ENCODE peak calls at places on chromosomes 13 and 19, in ten cellular contexts. A is H7; D is tibial artery; C is Karpas-422; S is cardiac muscle cell; T is AG04449; Z is left lung; Y is CD8-positive, alpha-beta T cell; E is aorta; O is heart left ventricle. R is an unnamed sample.

GRCh38 chr13:104466016-104466415 is 1399.8 kb upstream of the SLC10A2 start:
- DNase-seq in O (no peak), C (no peak), Y (no peak), E (no peak), Z (no peak), S (no peak), A (no peak), D (no peak), T (no peak), R (no peak)

GRCh38 chr13:21683034-21683733 is 12.3 kb downstream of the FGF9 start:
- DNase-seq in O (no peak), Y (no peak), S (no peak), Z (no peak), D (no peak), C (no peak), T (no peak), E (no peak), A (no peak), R (peak)

GRCh38 chr13:45534604-45535003 is 69.9 kb downstream of the COG3 start:
- DNase-seq in T (no peak), C (no peak), D (no peak), O (no peak), S (no peak), E (no peak), Z (no peak), Y (no peak), A (no peak), R (no peak)

GRCh38 chr19:30288957-30289735 is 83.0 kb upstream of the ZNF536 start:
- DNase-seq in Y (no peak), S (no peak), C (no peak), Z (no peak), A (no peak), O (no peak), E (peak), D (no peak), T (no peak), R (no peak)

GRCh38 chr13:33789067-33789606 is 28.8 kb upstream of the RFC3 start:
- DNase-seq in Z (no peak), Y (no peak), S (no peak), T (no peak), A (no peak), O (no peak), E (no peak), C (peak), D (no peak), R (no peak)

GRCh38 chr13:54033323-54033861 is 1004.8 kb downstream of the OLFM4 start:
- DNase-seq in E (no peak), Z (peak), A (no peak), T (no peak), Y (no peak), D (no peak), C (no peak), O (no peak), S (no peak), R (no peak)

GRCh38 chr19:30263719-30264440 is 108.3 kb upstream of the ZNF536 start:
- DNase-seq in Z (no peak), A (peak), T (no peak), S (no peak), C (no peak), D (no peak), Y (no peak), E (no peak), O (no peak), R (no peak)

GRCh38 chr19:36771275-36772231 is 1.1 kb downstream of the ZNF850 start:
- DNase-seq in O (peak), A (peak), S (peak), C (no peak), Z (no peak), T (peak), Y (no peak), D (peak), E (peak), R (peak)

GRCh38 chr13:40799508-40799907 is 10.1 kb downstream of the SLC25A15 start:
- DNase-seq in S (no peak), A (no peak), D (no peak), T (no peak), Y (no peak), E (no peak), O (no peak), C (no peak), Z (no peak), R (no peak)

GRCh38 chr19:38792250-38793111 is 3.5 kb downstream of the LGALS7B start:
- DNase-seq in S (no peak), A (peak), D (no peak), Z (peak), O (peak), C (no peak), Y (peak), E (peak), T (no peak), R (peak)

GRCh38 chr13:48220592-48221300 is 12.3 kb upstream of the ITM2B start:
- DNase-seq in T (no peak), S (no peak), O (no peak), D (no peak), A (no peak), Z (no peak), Y (no peak), C (no peak), E (no peak), R (no peak)

GRCh38 chr13:21069561-21070004 is 8.2 kb upstream of the LATS2 start:
- DNase-seq in T (peak), D (peak), E (no peak), A (no peak), C (no peak), Y (no peak), Z (no peak), O (peak), S (no peak), R (peak)

GRCh38 chr13:87810920-87811344 is 139.8 kb downstream of the SLITRK5 start:
- DNase-seq in A (no peak), E (no peak), O (no peak), Y (no peak), S (no peak), D (no peak), Z (peak), T (no peak), C (no peak), R (no peak)

GRCh38 chr19:57583104-57583520 is 833 bp upstream of the ZIK1 start:
- DNase-seq in D (no peak), T (no peak), O (no peak), Z (no peak), A (no peak), E (no peak), Y (no peak), S (no peak), C (no peak), R (no peak)

GRCh38 chr19:1146418-1146711 is 27.7 kb downstream of the SBNO2 start:
- DNase-seq in Y (no peak), D (no peak), Z (no peak), A (peak), E (no peak), S (no peak), O (no peak), T (no peak), C (no peak), R (no peak)

GRCh38 chr13:66835040-66835628 is 395.0 kb downstream of the PCDH9 start:
- DNase-seq in C (no peak), D (peak), E (no peak), O (peak), S (peak), T (no peak), A (no peak), Y (no peak), Z (peak), R (peak)

GRCh38 chr19:35513231-35513974 is at the start of gene DMKN:
- DNase-seq in O (no peak), T (no peak), A (peak), Y (no peak), C (no peak), E (no peak), S (no peak), D (no peak), Z (no peak), R (peak)

GRCh38 chr13:50549221-50549942 is 294.1 kb downstream of the DLEU7 start:
- DNase-seq in T (no peak), S (no peak), A (no peak), O (no peak), D (no peak), Z (no peak), Y (no peak), E (no peak), C (no peak), R (no peak)

GRCh38 chr13:48304132-48304876 is 753 bp downstream of the RB1 start:
- DNase-seq in D (peak), T (no peak), Z (no peak), Y (no peak), A (peak), C (peak), E (no peak), O (peak), S (peak), R (peak)

GRCh38 chr19:30865481-30865880 is 483.8 kb downstream of the TSHZ3 start:
- DNase-seq in C (no peak), D (no peak), A (no peak), E (no peak), Z (no peak), T (no peak), O (no peak), S (peak), Y (no peak), R (no peak)

GRCh38 chr13:87344176-87344575 is 327.0 kb upstream of the SLITRK5 start:
- DNase-seq in C (no peak), T (no peak), Y (no peak), O (no peak), E (no peak), D (no peak), Z (no peak), A (peak), S (no peak), R (no peak)

GRCh38 chr13:100668408-100668807 is 6.2 kb downstream of the TMTC4 start:
- DNase-seq in T (no peak), C (no peak), Y (no peak), A (no peak), E (no peak), S (no peak), Z (no peak), D (no peak), O (no peak), R (peak)

GRCh38 chr19:51327066-51327985 is 14.6 kb downstream of the VSIG10L start:
- DNase-seq in C (no peak), T (no peak), Z (peak), O (peak), D (no peak), A (peak), E (peak), S (peak), Y (no peak), R (peak)

GRCh38 chr19:639251-640155 is at the start of gene FGF22:
- DNase-seq in Y (peak), C (peak), E (peak), O (peak), D (peak), T (no peak), Z (peak), A (peak), S (peak), R (peak)

DNA sequence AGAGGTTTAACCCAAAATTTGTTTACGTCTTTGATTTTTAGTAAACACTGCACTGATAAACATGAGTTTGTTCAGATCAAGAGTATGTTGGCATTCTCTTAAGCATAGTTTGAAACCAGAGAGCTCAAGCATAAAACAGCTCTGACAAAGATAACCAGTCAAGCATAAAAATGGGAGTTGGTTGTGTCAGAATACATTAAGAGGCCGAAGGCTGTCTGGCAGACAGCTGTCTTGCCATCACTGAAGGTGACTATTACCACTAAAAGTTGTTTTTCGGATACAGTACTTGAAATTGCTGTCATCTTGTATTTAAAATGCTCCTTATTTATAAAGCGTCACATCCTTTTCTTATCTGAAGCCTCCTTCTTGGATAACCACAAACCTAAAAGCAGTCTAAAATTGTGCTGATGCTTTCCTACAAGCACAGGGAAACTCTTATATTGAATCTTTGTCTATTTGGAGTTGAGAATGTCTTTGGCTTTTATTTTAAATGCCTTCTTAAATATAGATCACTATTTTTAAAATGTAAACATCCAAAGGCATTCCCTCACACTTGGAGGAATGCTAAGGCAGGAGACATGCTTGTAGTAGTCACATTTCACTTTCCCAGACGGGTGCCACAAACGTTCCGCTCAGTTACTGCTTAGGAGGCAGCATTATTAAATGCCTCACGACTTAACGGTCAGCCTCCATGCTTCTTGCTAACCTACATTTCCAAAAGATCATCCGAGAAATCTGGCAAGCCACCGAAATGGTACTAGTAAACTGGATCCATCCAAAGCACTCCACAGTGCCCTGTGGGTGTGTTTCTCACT is 1.6 kb downstream of the SMAD9 start:
- DNase-seq in O (no peak), Z (no peak), E (no peak), S (peak), C (no peak), D (no peak), T (no peak), Y (no peak), A (no peak), R (no peak)
- H3K4me3 ChIP-seq in O (peak), Z (peak), E (peak), S (peak), C (no peak), D (peak), T (peak), Y (no peak), A (peak), R (peak)

GRCh38 chr19:53958168-53958571 is 4.6 kb upstream of the CACNG8 start:
- DNase-seq in T (no peak), Z (no peak), S (peak), E (no peak), D (no peak), O (no peak), C (no peak), Y (no peak), A (peak), R (peak)
- H3K4me3 ChIP-seq in T (no peak), Z (no peak), S (no peak), E (no peak), D (no peak), O (no peak), C (no peak), Y (no peak), A (peak), R (no peak)

GRCh38 chr19:13979224-13979623 is 26.9 kb downstream of the RFX1 start:
- DNase-seq in Y (no peak), A (peak), D (no peak), Z (peak), E (peak), S (no peak), O (no peak), T (no peak), C (peak), R (no peak)

GRCh38 chr19:13977803-13978202 is 25.5 kb downstream of the DCAF15 start:
- DNase-seq in Y (no peak), O (no peak), T (no peak), E (no peak), C (no peak), A (no peak), S (no peak), D (no peak), Z (peak), R (no peak)

GRCh38 chr19:13978306-13978705 is 26.0 kb downstream of the DCAF15 start:
- DNase-seq in S (peak), O (peak), A (peak), Y (no peak), D (peak), E (peak), Z (peak), C (peak), T (no peak), R (peak)

GRCh38 chr19:13979686-13980085 is 26.4 kb downstream of the RFX1 start:
- DNase-seq in A (no peak), Y (no peak), O (no peak), Z (no peak), C (no peak), E (no peak), T (no peak), D (no peak), S (no peak), R (no peak)

DNA sequence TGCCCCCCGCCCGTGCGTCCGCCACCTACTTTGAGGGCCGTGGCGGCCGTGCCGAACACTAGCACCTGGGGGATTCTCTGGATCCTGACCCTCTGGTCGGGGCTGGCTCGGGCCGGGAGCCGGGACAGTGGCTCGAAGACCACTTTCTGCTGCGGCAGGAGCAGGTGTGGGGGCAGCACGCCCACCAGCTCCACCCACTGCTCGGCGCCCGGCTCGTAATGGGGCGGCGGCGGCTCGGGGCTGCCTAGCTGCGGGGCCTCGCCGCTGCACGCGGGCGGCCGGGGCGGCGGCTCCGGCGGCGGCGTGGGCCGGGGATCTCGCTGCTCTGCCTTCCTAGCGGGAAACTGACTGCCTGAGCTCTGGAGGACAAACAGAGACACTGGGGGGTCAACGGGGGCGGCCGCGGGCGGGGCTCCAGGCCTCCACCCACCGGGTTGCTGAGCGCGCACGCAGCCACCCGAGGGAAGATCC is 26.4 kb downstream of the DCAF15 start:
- DNase-seq in O (no peak), A (no peak), S (peak), T (no peak), Y (no peak), Z (peak), C (peak), E (peak), D (no peak), R (no peak)
- H3K4me3 ChIP-seq in O (peak), A (peak), S (peak), T (no peak), Y (peak), Z (peak), C (peak), E (peak), D (peak), R (no peak)

GRCh38 chr13:102586615-102587014 is 10.2 kb upstream of the TPP2 start:
- DNase-seq in Z (no peak), T (no peak), C (no peak), O (no peak), A (no peak), D (no peak), E (no peak), Y (no peak), S (no peak), R (no peak)

GRCh38 chr13:102582256-102582655 is 14.5 kb upstream of the TPP2 start:
- DNase-seq in D (no peak), O (no peak), Y (no peak), T (no peak), A (no peak), S (no peak), C (no peak), Z (no peak), E (no peak), R (no peak)

GRCh38 chr13:102580552-102581169 is 16.1 kb upstream of the TPP2 start:
- DNase-seq in C (peak), Z (no peak), T (no peak), A (peak), E (no peak), S (peak), D (no peak), Y (no peak), O (no peak), R (peak)

GRCh38 chr13:102587916-102588315 is 8.9 kb upstream of the TPP2 start:
- DNase-seq in Z (no peak), T (no peak), Y (no peak), S (no peak), O (no peak), C (no peak), A (no peak), E (no peak), D (no peak), R (no peak)

DNA sequence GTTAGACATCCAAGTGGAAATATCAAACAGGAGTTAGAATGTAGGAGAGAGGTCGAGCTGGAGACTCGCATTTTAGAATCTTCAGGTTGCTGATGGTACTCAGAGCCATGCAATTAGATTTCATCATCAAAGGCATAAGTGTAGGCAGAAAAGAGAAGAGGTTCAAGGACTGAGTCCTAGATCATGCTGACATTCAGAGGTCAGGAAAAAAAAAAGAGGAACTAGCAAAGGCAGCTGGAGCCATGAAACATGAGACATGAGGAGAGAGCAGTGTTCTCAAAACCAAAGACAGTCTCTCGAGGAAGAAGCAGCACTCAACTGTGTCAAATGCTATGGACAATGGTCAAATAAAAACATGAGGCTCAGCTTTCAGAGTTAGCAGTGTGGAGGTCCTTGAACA is 12.4 kb upstream of the TPP2 start:
- DNase-seq in Z (no peak), Y (no peak), S (no peak), C (peak), T (no peak), A (no peak), D (no peak), O (no peak), E (no peak), R (no peak)
- H3K4me3 ChIP-seq in Z (no peak), Y (no peak), S (no peak), C (no peak), T (no peak), A (no peak), D (no peak), O (no peak), E (no peak), R (no peak)

R was measured in cardiac fibroblast.